ENCODE peak calls at places on chromosome 22, in four cellular contexts. A is PC-3, P is GM12878, U is H1. T is an unnamed sample.

GRCh38 chr22:22591348-22592299 is 32.6 kb upstream of the PRAME start:
- DNase-seq in P (no peak), A (peak; percentile 8), U (no peak), T (no peak)

GRCh38 chr22:49497266-49497665 is 330.4 kb downstream of the BRD1 start:
- DNase-seq in U (no peak), A (peak; percentile 76), P (no peak), T (no peak)

GRCh38 chr22:25362215-25362882 is 142.9 kb downstream of the CRYBB2 start:
- DNase-seq in P (no peak), A (peak; percentile 53), U (no peak), T (peak; percentile 67)

GRCh38 chr22:30206964-30207363 is 39.6 kb downstream of the LIF start:
- DNase-seq in P (no peak), U (no peak), A (peak; percentile 97), T (peak; percentile 65)

GRCh38 chr22:37121887-37122591 is 12.5 kb upstream of the TMPRSS6 start:
- DNase-seq in P (peak; percentile 73), U (no peak), A (peak; percentile 56), T (no peak)

GRCh38 chr22:30582788-30583575 is 8.5 kb upstream of the GAL3ST1 start:
- DNase-seq in U (no peak), A (no peak), P (no peak), T (no peak)

GRCh38 chr22:29184886-29185575 is 20.7 kb upstream of the EMID1 start:
- DNase-seq in A (no peak), P (no peak), U (no peak), T (no peak)

GRCh38 chr22:45312856-45313255 is 3.1 kb downstream of the FAM118A start:
- DNase-seq in P (no peak), U (no peak), A (no peak), T (no peak)

GRCh38 chr22:31244044-31244942 is 32.2 kb downstream of the LIMK2 start:
- DNase-seq in A (peak; percentile 68), U (peak; percentile 59), P (no peak), T (no peak)

GRCh38 chr22:42914511-42915076 is 57.5 kb upstream of the ARFGAP3 start:
- DNase-seq in U (no peak), P (no peak), A (no peak), T (no peak)

GRCh38 chr22:17777005-17777716 is 2.9 kb upstream of the BID start:
- DNase-seq in U (no peak), P (peak; percentile 87), A (no peak), T (no peak)

GRCh38 chr22:41320416-41321240 is 19.3 kb downstream of the ZC3H7B start:
- DNase-seq in P (no peak), A (no peak), U (no peak), T (no peak)

GRCh38 chr22:44685384-44686056 is 16.5 kb upstream of the PRR5 start:
- DNase-seq in P (peak; percentile 71), A (peak; percentile 45), U (no peak), T (no peak)

GRCh38 chr22:28976588-28976987 is 85.0 kb downstream of the C22orf31 start:
- DNase-seq in P (no peak), U (no peak), A (peak; percentile 74), T (no peak)

GRCh38 chr22:37328017-37328416 is 45.7 kb downstream of the CYTH4 start:
- DNase-seq in A (peak; percentile 93), P (no peak), U (no peak), T (no peak)

GRCh38 chr22:43198126-43198525 is 11.2 kb upstream of the TTLL12 start:
- DNase-seq in U (no peak), P (no peak), A (no peak), T (no peak)

GRCh38 chr22:49847751-49848689 is 5.6 kb upstream of the ZBED4 start:
- DNase-seq in U (no peak), P (no peak), A (no peak), T (no peak)

GRCh38 chr22:19178065-19178658 is 374 bp downstream of the SLC25A1 start:
- DNase-seq in A (peak; percentile 25), U (no peak), P (no peak), T (peak; percentile 59)

GRCh38 chr22:24973867-24974266 is 21.4 kb downstream of the KIAA1671 start:
- DNase-seq in P (no peak), A (no peak), U (no peak), T (no peak)

GRCh38 chr22:26564672-26565071 is 25.3 kb downstream of the TPST2 start:
- DNase-seq in P (no peak), U (no peak), A (no peak), T (no peak)

GRCh38 chr22:34973016-34973415 is 92.9 kb upstream of the ISX start:
- DNase-seq in P (no peak), A (no peak), U (no peak), T (no peak)

GRCh38 chr22:43289976-43290663 is 53.1 kb downstream of the SCUBE1 start:
- DNase-seq in A (no peak), U (no peak), P (no peak), T (no peak)

GRCh38 chr22:45541580-45541979 is 38.9 kb downstream of the FBLN1 start:
- DNase-seq in A (no peak), P (no peak), U (no peak), T (no peak)

GRCh38 chr22:48315415-48316244 is 1512.0 kb downstream of the BRD1 start:
- DNase-seq in A (no peak), P (no peak), U (no peak), T (no peak)

GRCh38 chr22:30277547-30278344 is 11.1 kb upstream of the OSM start:
- DNase-seq in U (no peak), P (no peak), A (peak; percentile 41), T (no peak)

GRCh38 chr22:44703269-44703870 is 1.4 kb downstream of the PRR5 start:
- DNase-seq in A (no peak), P (no peak), U (no peak), T (no peak)

GRCh38 chr22:23012081-23012622 is 58.2 kb upstream of the GNAZ start:
- DNase-seq in U (no peak), P (peak; percentile 36), A (no peak), T (no peak)

GRCh38 chr22:21712751-21713427 is 22.7 kb downstream of the YPEL1 start:
- DNase-seq in P (no peak), U (no peak), A (peak; percentile 73), T (no peak)

GRCh38 chr22:42754658-42755057 is 34.0 kb upstream of the A4GALT start:
- DNase-seq in A (peak; percentile 23), P (no peak), U (no peak), T (no peak)

GRCh38 chr22:35991168-35991567 is 37.5 kb downstream of the RBFOX2 start:
- DNase-seq in P (no peak), A (no peak), U (no peak), T (no peak)

GRCh38 chr22:23067023-23067650 is 3.2 kb upstream of the GNAZ start:
- DNase-seq in U (no peak), P (no peak), A (no peak), T (peak; percentile 44)

GRCh38 chr22:27378994-27379393 is 422.6 kb downstream of the MN1 start:
- DNase-seq in P (no peak), U (no peak), A (no peak), T (no peak)

GRCh38 chr22:38108561-38109319 is 1.7 kb downstream of the BAIAP2L2 start:
- DNase-seq in A (no peak), P (no peak), U (no peak), T (peak; percentile 19)

GRCh38 chr22:42701694-42702093 is 19.0 kb downstream of the A4GALT start:
- DNase-seq in P (no peak), A (no peak), U (no peak), T (peak; percentile 40)

GRCh38 chr22:26529345-26529744 is 17.1 kb upstream of the TFIP11 start:
- DNase-seq in A (peak; percentile 46), P (no peak), U (no peak), T (no peak)

GRCh38 chr22:36986242-36986821 is 32.9 kb downstream of the TST start:
- DNase-seq in A (peak; percentile 65), P (no peak), U (no peak), T (no peak)

GRCh38 chr22:49761836-49762235 is 65.8 kb downstream of the BRD1 start:
- DNase-seq in P (no peak), U (no peak), A (no peak), T (no peak)

GRCh38 chr22:30290318-30290678 is 993 bp upstream of the CASTOR1 start:
- DNase-seq in P (no peak), A (no peak), U (no peak), T (peak; percentile 20)

GRCh38 chr22:48075604-48076400 is 1313.4 kb downstream of the TBC1D22A start:
- DNase-seq in U (no peak), P (no peak), A (no peak), T (no peak)

GRCh38 chr22:20551805-20552449 is 44.5 kb downstream of the MED15 start:
- DNase-seq in A (no peak), U (no peak), P (no peak), T (peak; percentile 40)

GRCh38 chr22:20553947-20554741 is 46.7 kb downstream of the MED15 start:
- DNase-seq in U (no peak), A (no peak), P (no peak), T (no peak)

GRCh38 chr22:20550851-20551744 is 43.7 kb downstream of the MED15 start:
- DNase-seq in P (peak; percentile 12), U (no peak), A (no peak), T (no peak)

GRCh38 chr22:20552913-20553401 is 45.5 kb downstream of the MED15 start:
- DNase-seq in P (no peak), U (no peak), A (no peak), T (peak; percentile 8)

GRCh38 chr22:20552450-20552894 is 45.1 kb downstream of the MED15 start:
- DNase-seq in P (no peak), A (no peak), U (no peak), T (peak; percentile 83)
- H3K4me3 ChIP-seq in P (no peak overlapping the region), A (no peak overlapping the region), U (no peak overlapping the region), T (no peak overlapping the region)

GRCh38 chr22:40203568-40203967 is 25.8 kb downstream of the TNRC6B start:
- DNase-seq in P (no peak), A (no peak), U (no peak), T (no peak)
- H3K4me1 ChIP-seq in P (peaks cover 30% of the 10 kb centered on the region), A (no peaks in the 10 kb centered on the region), U (no peaks in the 10 kb centered on the region), T (peaks cover 44% of the 10 kb centered on the region)

DNA sequence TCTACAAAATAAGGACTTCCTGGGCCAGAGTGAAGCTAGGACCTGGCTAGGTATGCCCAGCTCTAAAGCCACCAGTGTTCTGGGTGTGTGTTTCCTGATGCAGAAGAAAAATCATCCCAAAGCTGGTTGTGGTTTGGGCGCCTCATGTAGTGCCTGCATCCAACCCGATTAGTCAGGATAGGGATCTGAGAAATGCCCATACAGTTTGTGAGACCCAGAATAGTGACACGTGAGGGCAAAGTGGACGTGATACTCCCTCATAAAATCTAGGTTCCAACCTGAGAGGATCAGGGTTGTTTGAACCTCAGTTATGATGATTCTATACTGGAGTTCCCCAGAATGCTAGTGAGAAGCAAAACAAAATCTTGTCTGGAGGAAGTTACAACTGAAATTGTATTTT is 238.4 kb downstream of the TBC1D22A start:
- DNase-seq in A (no peak), P (peak; percentile 33), U (no peak), T (no peak)
- H3K4me3 ChIP-seq in A (no peak overlapping the region), P (peak overlapping the region; percentile 51), U (no peak overlapping the region), T (no peak overlapping the region)

DNA sequence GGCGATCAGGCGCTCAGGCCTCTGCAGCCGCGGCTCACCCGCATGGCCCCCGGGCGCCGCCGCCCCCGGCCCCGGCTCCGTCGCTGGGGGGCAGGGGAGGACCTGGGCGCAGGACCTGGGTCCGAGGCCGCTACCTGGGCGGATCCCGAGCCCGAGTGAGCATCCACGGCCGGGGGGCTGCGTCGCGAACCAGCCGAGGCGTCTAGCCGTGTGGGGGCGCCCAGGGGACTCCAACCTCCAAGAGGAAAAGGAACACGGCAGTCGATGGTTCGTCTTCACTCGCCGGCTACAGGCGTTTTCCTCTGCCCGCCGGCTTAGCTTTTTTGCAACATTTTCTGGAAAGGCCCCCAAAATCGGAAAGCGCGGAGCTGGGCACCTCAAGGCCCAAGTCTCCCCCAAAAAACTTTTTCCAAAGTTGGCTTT is 698 bp downstream of the PDGFB start:
- DNase-seq in U (no peak), A (no peak), P (no peak), T (no peak)
- H3K4me1 ChIP-seq in U (peaks cover 16% of the 10 kb centered on the region), A (peaks cover 28% of the 10 kb centered on the region), P (peaks cover 14% of the 10 kb centered on the region), T (peaks cover 73% of the 10 kb centered on the region)